ENCODE peak calls at places on chromosomes 5 and 9, in four cellular contexts. One of them, this sample, is unnamed.
A peak's percentile ranks its signal among the peaks of the same experiment; 100 is the strongest.

GRCh38 chr9:127569819-127570401 is 42.2 kb upstream of the STXBP1 start:
- DNase-seq in K562: no peak
- DNase-seq in H1: no peak
- DNase-seq in HepG2: no peak
- DNase-seq in this sample: no peak

GRCh38 chr5:180606215-180606785 is 15.0 kb upstream of the SCGB3A1 start:
- DNase-seq in HepG2: no peak
- DNase-seq in K562: no peak
- DNase-seq in H1: no peak
- DNase-seq in this sample: no peak

GRCh38 chr9:95783426-95783975 is 92.0 kb upstream of the ERCC6L2 start:
- DNase-seq in HepG2: peak; percentile 37
- DNase-seq in H1: peak; percentile 45
- DNase-seq in K562: no peak
- DNase-seq in this sample: no peak

GRCh38 chr9:16704096-16704488 is 166.4 kb downstream of the BNC2 start:
- DNase-seq in HepG2: no peak
- DNase-seq in H1: no peak
- DNase-seq in K562: no peak
- DNase-seq in this sample: no peak

GRCh38 chr9:125631391-125632085 is 75.5 kb downstream of the MAPKAP1 start:
- DNase-seq in HepG2: peak; percentile 62
- DNase-seq in K562: peak; percentile 62
- DNase-seq in H1: no peak
- DNase-seq in this sample: no peak

GRCh38 chr5:164204338-164204946 is 699.0 kb downstream of the MAT2B start:
- DNase-seq in H1: no peak
- DNase-seq in HepG2: no peak
- DNase-seq in K562: no peak
- DNase-seq in this sample: no peak

GRCh38 chr5:141664733-141665461 is 13.7 kb upstream of the FCHSD1 start:
- DNase-seq in K562: peak; percentile 80
- DNase-seq in HepG2: peak; percentile 56
- DNase-seq in H1: peak; percentile 94
- DNase-seq in this sample: peak; percentile 31

GRCh38 chr9:81719972-81720371 is 30.6 kb upstream of the TLE1 start:
- DNase-seq in H1: no peak
- DNase-seq in HepG2: peak; percentile 25
- DNase-seq in K562: no peak
- DNase-seq in this sample: no peak

GRCh38 chr9:14812806-14813205 is 90.3 kb upstream of the CER1 start:
- DNase-seq in H1: no peak
- DNase-seq in K562: no peak
- DNase-seq in HepG2: no peak
- DNase-seq in this sample: no peak

GRCh38 chr5:151054713-151055112 is 26.1 kb downstream of the TNIP1 start:
- DNase-seq in K562: no peak
- DNase-seq in HepG2: no peak
- DNase-seq in H1: no peak
- DNase-seq in this sample: no peak

GRCh38 chr5:134438268-134438622 is 26.6 kb upstream of the CDKN2AIPNL start:
- DNase-seq in K562: no peak
- DNase-seq in HepG2: no peak
- DNase-seq in H1: no peak
- DNase-seq in this sample: no peak

GRCh38 chr9:93198839-93199625 is 15.1 kb downstream of the WNK2 start:
- DNase-seq in HepG2: no peak
- DNase-seq in K562: no peak
- DNase-seq in H1: no peak
- DNase-seq in this sample: no peak

GRCh38 chr5:67305913-67306710 is 109.5 kb upstream of the CD180 start:
- DNase-seq in H1: no peak
- DNase-seq in HepG2: no peak
- DNase-seq in K562: no peak
- DNase-seq in this sample: peak; percentile 48

GRCh38 chr9:88460583-88461332 is 72.5 kb downstream of the SPIN1 start:
- DNase-seq in H1: no peak
- DNase-seq in K562: no peak
- DNase-seq in HepG2: no peak
- DNase-seq in this sample: no peak

GRCh38 chr5:129853588-129853987 is 50.7 kb upstream of the CHSY3 start:
- DNase-seq in K562: no peak
- DNase-seq in H1: no peak
- DNase-seq in HepG2: no peak
- DNase-seq in this sample: no peak

GRCh38 chr5:168482361-168482760 is 3.9 kb upstream of the RARS1 start:
- DNase-seq in H1: no peak
- DNase-seq in HepG2: no peak
- DNase-seq in K562: no peak
- DNase-seq in this sample: no peak

GRCh38 chr9:125003332-125003731 is 62.4 kb upstream of the GOLGA1 start:
- DNase-seq in HepG2: no peak
- DNase-seq in K562: no peak
- DNase-seq in H1: no peak
- DNase-seq in this sample: no peak

GRCh38 chr5:136194611-136195010 is 1.6 kb upstream of the SMIM32 start:
- DNase-seq in H1: peak; percentile 35
- DNase-seq in K562: no peak
- DNase-seq in HepG2: no peak
- DNase-seq in this sample: no peak

GRCh38 chr5:78597858-78598415 is 50.6 kb downstream of the LHFPL2 start:
- DNase-seq in K562: no peak
- DNase-seq in H1: no peak
- DNase-seq in HepG2: no peak
- DNase-seq in this sample: no peak

DNA sequence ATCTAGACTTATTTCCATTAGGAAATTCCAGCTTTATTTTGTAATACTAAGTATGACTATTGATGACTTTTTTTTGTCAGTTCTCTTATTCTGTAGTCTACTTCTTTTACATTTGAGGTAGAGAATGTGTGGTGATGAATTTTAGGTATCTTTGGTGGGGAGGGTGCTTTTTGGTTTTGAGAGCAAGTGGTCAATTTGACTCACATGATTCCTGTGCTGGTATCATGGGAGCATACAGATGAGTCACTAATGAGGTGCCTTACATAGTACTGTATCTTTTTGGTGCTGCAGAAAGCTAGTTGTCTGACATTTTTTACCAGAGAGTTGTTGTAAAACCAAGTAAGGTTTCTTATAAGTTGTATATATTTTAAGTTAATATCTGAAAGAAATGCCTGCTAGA is 35.3 kb downstream of the ERBIN start:
- DNase-seq in HepG2: no peak
- DNase-seq in K562: peak; percentile 45
- DNase-seq in H1: no peak
- DNase-seq in this sample: peak; percentile 48
- TF ChIP-seq BRCA1 in HepG2: no peak
- TF ChIP-seq BRCA1 in K562: no peak
- TF ChIP-seq BRCA1 in H1: no peak
- TF ChIP-seq BRCA1 in this sample: no peak

DNA sequence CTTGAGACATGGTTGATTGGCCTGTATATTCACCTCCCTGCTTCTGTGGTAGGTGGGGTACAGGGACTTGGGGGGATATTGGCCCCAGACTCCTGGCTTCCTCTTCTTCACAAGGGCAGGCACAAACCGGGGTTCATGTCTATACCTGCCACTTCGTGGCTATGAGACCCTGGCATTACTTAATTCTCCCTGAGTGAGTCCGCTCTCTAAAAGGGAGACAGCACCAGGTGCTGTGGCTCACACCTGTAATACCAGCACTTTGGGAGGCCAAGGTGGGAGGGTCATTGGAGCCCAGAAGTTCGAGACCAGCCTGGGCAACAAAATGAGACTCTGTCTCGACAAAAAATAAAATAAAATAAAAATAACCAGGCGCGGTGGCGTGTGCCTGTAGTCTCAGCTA is 178.5 kb downstream of the GABBR2 start:
- DNase-seq in H1: no peak
- DNase-seq in HepG2: no peak
- DNase-seq in K562: no peak
- DNase-seq in this sample: no peak
- TF ChIP-seq BRCA1 in H1: no peak
- TF ChIP-seq BRCA1 in HepG2: no peak
- TF ChIP-seq BRCA1 in K562: no peak
- TF ChIP-seq BRCA1 in this sample: no peak

DNA sequence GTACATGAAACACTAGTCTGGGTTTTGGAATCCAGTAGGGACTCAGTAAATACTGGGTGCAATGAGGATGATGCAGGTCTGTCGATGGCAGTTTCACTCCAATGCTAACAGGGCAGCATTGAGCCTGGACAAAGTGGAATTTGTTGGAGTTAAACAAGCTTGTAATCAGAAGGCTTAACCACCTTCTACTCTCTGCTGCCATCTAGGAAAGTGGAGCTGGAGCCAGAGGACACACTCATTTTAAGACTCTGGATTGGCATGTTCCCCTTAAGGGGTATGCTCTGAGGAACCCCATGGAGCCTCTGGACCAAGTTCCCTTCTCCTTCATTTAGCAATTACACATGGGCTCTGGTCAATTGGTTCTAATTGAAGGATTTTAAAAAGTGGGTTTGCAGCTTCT is 331.0 kb upstream of the ADAMTSL1 start:
- DNase-seq in HepG2: no peak
- DNase-seq in K562: no peak
- DNase-seq in H1: no peak
- DNase-seq in this sample: no peak
- TF ChIP-seq BRCA1 in HepG2: no peak
- TF ChIP-seq BRCA1 in K562: no peak
- TF ChIP-seq BRCA1 in H1: no peak
- TF ChIP-seq BRCA1 in this sample: no peak

GRCh38 chr5:34452170-34452828 is 203.8 kb upstream of the RAI14 start:
- DNase-seq in HepG2: no peak
- DNase-seq in K562: peak; percentile 32
- DNase-seq in H1: no peak
- DNase-seq in this sample: no peak
- TF ChIP-seq BRCA1 in HepG2: no peak
- TF ChIP-seq BRCA1 in K562: no peak
- TF ChIP-seq BRCA1 in H1: no peak
- TF ChIP-seq BRCA1 in this sample: no peak

GRCh38 chr9:132978451-132979087 is at the start of gene GFI1B:
- DNase-seq in H1: no peak
- DNase-seq in HepG2: no peak
- DNase-seq in K562: peak; percentile 70
- DNase-seq in this sample: no peak
- TF ChIP-seq BRCA1 in H1: no peak
- TF ChIP-seq BRCA1 in HepG2: no peak
- TF ChIP-seq BRCA1 in K562: no peak
- TF ChIP-seq BRCA1 in this sample: no peak

DNA sequence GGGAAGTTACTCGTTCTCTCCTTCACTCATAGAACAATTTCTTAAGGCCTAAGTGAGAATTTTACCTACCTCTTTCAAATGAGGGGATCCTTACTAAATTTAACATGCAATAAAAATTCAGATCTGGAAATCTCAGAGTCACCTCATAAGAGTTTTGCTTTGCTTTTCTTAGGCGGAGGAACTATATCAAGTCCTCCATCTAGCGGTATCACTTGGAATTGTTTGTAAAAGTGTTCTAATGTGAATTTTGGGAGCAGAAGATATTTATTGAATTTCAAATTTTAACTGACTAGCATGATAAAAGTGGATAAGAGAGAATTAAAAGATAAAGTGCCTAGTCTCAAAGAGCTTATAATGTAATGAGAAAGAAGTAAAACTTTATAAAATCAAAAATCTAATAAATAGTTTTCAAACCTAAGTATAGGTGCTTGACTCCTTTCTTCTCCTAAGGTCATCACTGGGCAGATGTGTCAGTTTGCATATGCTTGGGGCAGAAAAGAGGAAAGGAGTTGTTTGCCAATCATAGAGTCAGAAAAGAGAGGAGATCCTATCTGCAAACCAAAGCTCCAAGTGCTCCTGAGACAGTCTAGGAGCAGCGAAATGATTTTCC is 145.7 kb upstream of the DAB2 start:
- DNase-seq in K562: peak; percentile 20
- DNase-seq in HepG2: peak; percentile 24
- DNase-seq in H1: no peak
- DNase-seq in this sample: no peak
- TF ChIP-seq BRCA1 in K562: no peak
- TF ChIP-seq BRCA1 in HepG2: no peak
- TF ChIP-seq BRCA1 in H1: no peak
- TF ChIP-seq BRCA1 in this sample: no peak

GRCh38 chr5:59554501-59554900 is 339.0 kb downstream of the PDE4D start:
- DNase-seq in H1: no peak
- DNase-seq in K562: no peak
- DNase-seq in HepG2: no peak
- DNase-seq in this sample: no peak

GRCh38 chr5:59555596-59555995 is 337.9 kb downstream of the PDE4D start:
- DNase-seq in K562: no peak
- DNase-seq in H1: no peak
- DNase-seq in HepG2: no peak
- DNase-seq in this sample: no peak

GRCh38 chr5:59557572-59557971 is 336.0 kb downstream of the PDE4D start:
- DNase-seq in H1: no peak
- DNase-seq in HepG2: no peak
- DNase-seq in K562: no peak
- DNase-seq in this sample: no peak

GRCh38 chr5:59548807-59549357 is 344.6 kb downstream of the PDE4D start:
- DNase-seq in K562: no peak
- DNase-seq in HepG2: peak; percentile 21
- DNase-seq in H1: no peak
- DNase-seq in this sample: no peak

GRCh38 chr5:59553992-59554391 is 339.5 kb downstream of the PDE4D start:
- DNase-seq in HepG2: no peak
- DNase-seq in K562: no peak
- DNase-seq in H1: no peak
- DNase-seq in this sample: no peak
- TF ChIP-seq BRCA1 in HepG2: no peak
- TF ChIP-seq BRCA1 in K562: no peak
- TF ChIP-seq BRCA1 in H1: no peak
- TF ChIP-seq BRCA1 in this sample: no peak

DNA sequence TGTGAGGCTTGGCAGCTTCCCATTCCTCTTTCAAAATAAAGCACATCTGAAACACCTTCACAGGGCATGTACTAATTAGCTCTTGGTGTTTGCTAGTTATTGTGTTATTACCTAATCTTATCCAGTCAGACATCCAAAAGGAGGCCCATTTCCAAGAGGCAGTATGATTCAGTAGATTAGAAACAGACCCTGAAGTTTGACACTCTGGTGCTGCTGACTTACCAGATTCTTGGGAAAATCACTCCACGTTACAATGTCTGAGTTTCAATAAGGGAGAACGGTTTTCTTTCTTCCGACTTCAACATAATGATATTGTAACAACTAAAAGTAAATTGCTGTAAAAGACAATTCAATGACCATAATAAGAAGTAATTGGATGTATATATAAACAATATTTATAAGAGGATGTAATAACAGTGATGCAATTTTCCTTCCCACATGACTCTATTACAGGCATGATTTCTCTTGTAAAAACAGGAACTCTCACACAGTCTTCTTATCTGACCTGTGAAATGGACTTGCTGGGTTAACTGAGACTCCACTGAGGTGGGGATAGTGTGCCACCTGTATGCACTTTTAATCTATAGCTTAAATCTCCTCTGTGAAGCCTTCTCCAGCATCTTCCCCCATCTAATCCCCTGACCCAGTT is 181.3 kb upstream of the ELL2 start:
- DNase-seq in HepG2: no peak
- DNase-seq in K562: no peak
- DNase-seq in H1: no peak
- DNase-seq in this sample: no peak
- TF ChIP-seq BRCA1 in HepG2: no peak
- TF ChIP-seq BRCA1 in K562: no peak
- TF ChIP-seq BRCA1 in H1: no peak
- TF ChIP-seq BRCA1 in this sample: no peak

GRCh38 chr5:73327908-73328455 is 120.6 kb downstream of the FOXD1 start:
- DNase-seq in H1: no peak
- DNase-seq in K562: no peak
- DNase-seq in HepG2: no peak
- DNase-seq in this sample: no peak
- TF ChIP-seq BRCA1 in H1: no peak
- TF ChIP-seq BRCA1 in K562: no peak
- TF ChIP-seq BRCA1 in HepG2: no peak
- TF ChIP-seq BRCA1 in this sample: no peak

This sample was measured in GM12878.